ENCODE peak calls at places on chromosomes 16 and 17, in seven cellular contexts. H is CD8-positive, alpha-beta T cell; L is heart right ventricle; D is DND-41; T is cardiac muscle cell; A is testis; F is left ventricle myocardium inferior. X is an unnamed sample.

GRCh38 chr16:49932943-49933342 is 77.0 kb upstream of the ZNF423 start:
- DNase-seq in H (no peak), L (no peak), D (no peak), T (peak; percentile 69), A (peak; percentile 66), F (peak; percentile 24), X (no peak)

GRCh38 chr16:3262517-3262916 is 6.1 kb upstream of the MEFV start:
- DNase-seq in H (no peak), L (no peak), D (no peak), T (no peak), A (no peak), F (no peak), X (no peak)

GRCh38 chr16:9345889-9346288 is 254.4 kb downstream of the HAPSTR1 start:
- DNase-seq in H (no peak), L (no peak), D (no peak), T (no peak), A (no peak), F (no peak), X (no peak)

GRCh38 chr16:9954181-9954580 is 228.0 kb downstream of the GRIN2A start:
- DNase-seq in H (no peak), L (no peak), D (no peak), T (no peak), A (no peak), F (no peak), X (no peak)

GRCh38 chr16:85370881-85371651 is 242.1 kb upstream of the GSE1 start:
- DNase-seq in H (no peak), L (peak; percentile 44), D (no peak), T (no peak), A (peak; percentile 76), F (no peak), X (no peak)

GRCh38 chr16:62079236-62079635 is 43.0 kb upstream of the CDH8 start:
- DNase-seq in H (no peak), L (no peak), D (no peak), T (no peak), A (no peak), F (no peak), X (no peak)

GRCh38 chr16:19166500-19166899 is 1.5 kb upstream of the SYT17 start:
- DNase-seq in H (no peak), L (no peak), D (no peak), T (no peak), A (no peak), F (no peak), X (no peak)

GRCh38 chr16:54287018-54287757 is 601 bp upstream of the IRX3 start:
- DNase-seq in H (no peak), L (no peak), D (no peak), T (no peak), A (no peak), F (peak; percentile 35), X (no peak)

GRCh38 chr17:80891096-80892018 is 100.3 kb upstream of the CHMP6 start:
- DNase-seq in H (peak; percentile 84), L (no peak), D (peak; percentile 32), T (peak; percentile 70), A (no peak), F (no peak), X (no peak)

GRCh38 chr16:19295393-19295792 is 9.9 kb downstream of the CLEC19A start:
- DNase-seq in H (no peak), L (no peak), D (no peak), T (no peak), A (no peak), F (no peak), X (no peak)

GRCh38 chr17:73305845-73306836 is 5.7 kb downstream of the CDC42EP4 start:
- DNase-seq in H (no peak), L (no peak), D (no peak), T (no peak), A (no peak), F (no peak), X (no peak)

GRCh38 chr17:30600830-30601494 is 123.8 kb downstream of the GOSR1 start:
- DNase-seq in H (no peak), L (no peak), D (peak; percentile 29), T (peak; percentile 29), A (peak; percentile 21), F (no peak), X (no peak)

GRCh38 chr17:3827124-3827773 is 18.8 kb downstream of the NCBP3 start:
- DNase-seq in H (peak; percentile 74), L (no peak), D (peak; percentile 78), T (peak; percentile 80), A (peak; percentile 87), F (no peak), X (no peak)

GRCh38 chr17:50570516-50570915 is 10.0 kb downstream of the CACNA1G start:
- DNase-seq in H (no peak), L (no peak), D (no peak), T (no peak), A (no peak), F (no peak), X (no peak)

GRCh38 chr17:5832886-5833285 is 237.3 kb upstream of the WSCD1 start:
- DNase-seq in H (no peak), L (no peak), D (no peak), T (peak; percentile 10), A (no peak), F (no peak), X (no peak)

GRCh38 chr16:75591001-75591852 is 25.0 kb downstream of the GABARAPL2 start:
- DNase-seq in H (no peak), L (peak; percentile 45), D (no peak), T (peak; percentile 84), A (peak; percentile 40), F (peak; percentile 69), X (peak; percentile 81)

GRCh38 chr16:12558641-12559040 is 245.0 kb downstream of the CPPED1 start:
- DNase-seq in H (no peak), L (no peak), D (no peak), T (no peak), A (no peak), F (no peak), X (no peak)

GRCh38 chr16:1119766-1120611 is 23.9 kb upstream of the C1QTNF8 start:
- DNase-seq in H (no peak), L (no peak), D (no peak), T (no peak), A (no peak), F (no peak), X (no peak)

GRCh38 chr16:50266337-50267091 is at the start of gene ADCY7:
- DNase-seq in H (peak; percentile 89), L (peak; percentile 74), D (peak; percentile 93), T (peak; percentile 87), A (peak; percentile 38), F (peak; percentile 69), X (peak; percentile 74)

GRCh38 chr17:9120471-9120870 is 99.2 kb downstream of the NTN1 start:
- DNase-seq in H (no peak), L (no peak), D (peak; percentile 11), T (no peak), A (peak; percentile 25), F (no peak), X (no peak)

GRCh38 chr16:49540836-49541235 is 167.2 kb downstream of the C16orf78 start:
- DNase-seq in H (no peak), L (no peak), D (no peak), T (no peak), A (no peak), F (no peak), X (no peak)

DNA sequence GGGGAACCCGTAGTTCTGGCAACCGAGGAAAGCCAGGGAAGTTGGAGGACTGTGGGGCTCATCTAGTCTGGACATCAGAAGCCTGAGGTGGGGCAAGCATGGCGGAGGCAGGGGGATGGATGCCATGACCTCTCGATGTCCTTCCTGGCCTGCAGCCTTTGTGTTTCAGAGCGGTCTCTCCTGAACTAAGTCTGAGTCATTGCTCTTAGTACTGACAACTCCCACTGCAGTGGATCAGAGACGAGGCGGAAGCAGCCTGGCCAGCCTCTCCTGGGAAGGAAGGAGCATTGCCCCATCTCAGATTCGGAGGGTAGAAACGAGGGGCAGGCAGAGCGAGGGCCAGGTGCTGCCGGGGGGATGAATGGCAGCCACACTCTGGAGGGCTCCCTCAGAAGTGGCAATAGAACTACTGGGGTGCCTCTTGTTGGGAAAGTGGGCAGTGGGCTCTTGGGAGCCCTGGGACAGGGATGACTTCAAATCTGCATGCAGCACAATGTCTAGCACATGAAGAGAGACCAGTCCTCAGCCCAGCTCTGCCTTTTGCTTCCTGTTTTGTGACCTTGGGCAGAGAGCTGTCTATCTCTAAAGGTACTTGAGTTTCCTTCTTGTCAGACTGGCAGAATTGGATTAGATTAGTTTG is 3.6 kb upstream of the STAC2 start:
- DNase-seq in H (no peak), L (no peak), D (no peak), T (peak; percentile 80), A (no peak), F (no peak), X (peak; percentile 53)
- H3K27me3 ChIP-seq in H (peaks cover 4% of the 10 kb centered on the region), L (peaks cover 67% of the 10 kb centered on the region), D (no peaks in the 10 kb centered on the region), T (peaks cover 23% of the 10 kb centered on the region), A (no peaks in the 10 kb centered on the region), F (peaks cover 98% of the 10 kb centered on the region), X (peaks cover 14% of the 10 kb centered on the region)

GRCh38 chr17:79802039-79802735 is 5.3 kb upstream of the CBX8 start:
- DNase-seq in H (no peak), L (no peak), D (no peak), T (no peak), A (no peak), F (no peak), X (no peak)
- H3K4me3 ChIP-seq in H (no peak overlapping the region), L (no peak overlapping the region), D (no peak overlapping the region), T (no peak overlapping the region), A (peak overlapping the region; percentile 55), F (peak overlapping the region; percentile 2), X (no peak overlapping the region)

DNA sequence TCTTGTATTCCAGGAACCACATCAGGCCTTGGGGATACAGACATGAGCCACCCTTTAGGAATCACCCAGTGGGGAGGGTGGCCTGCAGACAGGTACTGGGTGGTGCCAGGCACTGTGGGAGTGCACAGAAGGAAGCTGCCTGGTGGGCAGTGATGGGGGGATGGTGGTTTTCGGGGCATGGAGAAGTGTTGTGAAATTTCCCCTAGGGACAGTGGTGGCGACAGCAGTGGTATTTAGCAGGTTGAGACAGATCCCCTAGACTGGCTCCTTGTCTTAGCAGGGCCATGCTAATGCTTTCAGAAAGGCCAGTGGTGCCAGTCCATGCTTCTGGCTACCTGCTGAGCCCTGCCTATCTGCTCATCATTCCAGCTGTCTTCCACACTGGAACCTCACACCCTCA is 129.6 kb downstream of the SPACA3 start:
- DNase-seq in H (no peak), L (no peak), D (no peak), T (no peak), A (no peak), F (no peak), X (no peak)
- H3K27me3 ChIP-seq in H (no peaks in the 10 kb centered on the region), L (peaks cover 5% of the 10 kb centered on the region), D (peaks cover 13% of the 10 kb centered on the region), T (peaks cover 3% of the 10 kb centered on the region), A (no peaks in the 10 kb centered on the region), F (peaks cover 90% of the 10 kb centered on the region), X (no peaks in the 10 kb centered on the region)

GRCh38 chr17:75826561-75827290 is 17.5 kb downstream of the UNC13D start:
- DNase-seq in H (no peak), L (no peak), D (no peak), T (no peak), A (no peak), F (no peak), X (no peak)

GRCh38 chr17:75829747-75830146 is 14.5 kb downstream of the UNC13D start:
- DNase-seq in H (no peak), L (no peak), D (no peak), T (no peak), A (no peak), F (no peak), X (no peak)

GRCh38 chr17:75827291-75828050 is 16.7 kb downstream of the UNC13D start:
- DNase-seq in H (peak; percentile 71), L (peak; percentile 79), D (peak; percentile 61), T (peak; percentile 81), A (peak; percentile 50), F (peak; percentile 76), X (peak; percentile 69)

GRCh38 chr17:75828741-75829140 is 15.5 kb downstream of the UNC13D start:
- DNase-seq in H (no peak), L (no peak), D (no peak), T (no peak), A (no peak), F (no peak), X (no peak)

GRCh38 chr17:75828051-75828400 is 16.2 kb downstream of the UNC13D start:
- DNase-seq in H (peak; percentile 64), L (no peak), D (no peak), T (no peak), A (no peak), F (no peak), X (no peak)
- H3K4me3 ChIP-seq in H (peak overlapping the region; percentile 39), L (peak overlapping the region; percentile 28), D (no peak overlapping the region), T (no peak overlapping the region), A (no peak overlapping the region), F (peak overlapping the region; percentile 61), X (peak overlapping the region; percentile 54)

X was measured in heart left ventricle.